ENCODE peak calls at places on chromosomes 5 and 9, in seven cellular contexts. Y, L, K, I, U, G and S are unnamed samples.

GRCh38 chr9:13076616-13077015 is 202.9 kb downstream of the MPDZ start:
- DNase-seq in Y (no peak), L (no peak), K (no peak), I (no peak), U (no peak), G (no peak), S (no peak)

GRCh38 chr9:21830589-21830988 is 28.2 kb downstream of the MTAP start:
- DNase-seq in Y (no peak), L (no peak), K (no peak), I (no peak), U (no peak), G (no peak), S (no peak)

GRCh38 chr5:170110403-170111087 is 4.8 kb downstream of the FOXI1 start:
- DNase-seq in Y (no peak), L (no peak), K (no peak), I (no peak), U (no peak), G (no peak), S (no peak)

GRCh38 chr5:170639221-170639925 is 135.6 kb downstream of the KCNIP1 start:
- DNase-seq in Y (no peak), L (no peak), K (no peak), I (no peak), U (no peak), G (no peak), S (no peak)

GRCh38 chr9:20771721-20772120 is 87.7 kb downstream of the FOCAD start:
- DNase-seq in Y (no peak), L (no peak), K (no peak), I (no peak), U (no peak), G (no peak), S (no peak)

GRCh38 chr5:16061163-16061562 is 118.4 kb downstream of the MARCHF11 start:
- DNase-seq in Y (no peak), L (no peak), K (no peak), I (no peak), U (no peak), G (no peak), S (no peak)

GRCh38 chr9:89754223-89754622 is 149.4 kb downstream of the GADD45G start:
- DNase-seq in Y (no peak), L (no peak), K (no peak), I (no peak), U (no peak), G (no peak), S (no peak)

GRCh38 chr5:23234153-23234729 is 273.2 kb upstream of the PRDM9 start:
- DNase-seq in Y (no peak), L (no peak), K (no peak), I (no peak), U (no peak), G (no peak), S (no peak)

GRCh38 chr5:17186271-17186670 is 31.2 kb upstream of the BASP1 start:
- DNase-seq in Y (no peak), L (no peak), K (no peak), I (no peak), U (no peak), G (no peak), S (no peak)

GRCh38 chr5:131814990-131815389 is 18.2 kb upstream of the FNIP1 start:
- DNase-seq in Y (no peak), L (no peak), K (no peak), I (no peak), U (no peak), G (no peak), S (no peak)

GRCh38 chr9:26754494-26755188 is 138.0 kb downstream of the CAAP1 start:
- DNase-seq in Y (no peak), L (no peak), K (no peak), I (no peak), U (no peak), G (no peak), S (no peak)

GRCh38 chr9:83034587-83034986 is 28.4 kb downstream of the RASEF start:
- DNase-seq in Y (no peak), L (no peak), K (no peak), I (no peak), U (no peak), G (no peak), S (no peak)

GRCh38 chr5:56561-57290 is 35.2 kb upstream of the PLEKHG4B start:
- DNase-seq in Y (no peak), L (no peak), K (no peak), I (no peak), U (no peak), G (no peak), S (no peak)

GRCh38 chr9:134388289-134388808 is 62.1 kb downstream of the RXRA start:
- DNase-seq in Y (no peak), L (no peak), K (no peak), I (no peak), U (no peak), G (no peak), S (no peak)

GRCh38 chr5:157744055-157745011 is 821 bp downstream of the LSM11 start:
- DNase-seq in Y (peak; percentile 82), L (no peak), K (no peak), I (peak; percentile 39), U (peak; percentile 56), G (no peak), S (no peak)

GRCh38 chr5:111685969-111686368 is 71.0 kb downstream of the NREP start:
- DNase-seq in Y (no peak), L (no peak), K (no peak), I (no peak), U (no peak), G (no peak), S (peak; percentile 76)

GRCh38 chr9:81665514-81665838 is 23.9 kb downstream of the TLE1 start:
- DNase-seq in Y (no peak), L (no peak), K (no peak), I (no peak), U (no peak), G (no peak), S (no peak)

GRCh38 chr5:107808671-107809137 is 138.0 kb upstream of the EFNA5 start:
- DNase-seq in Y (no peak), L (no peak), K (no peak), I (no peak), U (no peak), G (peak; percentile 44), S (no peak)

GRCh38 chr5:56601641-56602071 is 213.7 kb upstream of the MAP3K1 start:
- DNase-seq in Y (no peak), L (no peak), K (no peak), I (no peak), U (no peak), G (no peak), S (no peak)

GRCh38 chr5:176151286-176151685 is 86.9 kb upstream of the SIMC1 start:
- DNase-seq in Y (no peak), L (no peak), K (no peak), I (no peak), U (no peak), G (no peak), S (no peak)

GRCh38 chr5:95530441-95530840 is 24.3 kb downstream of the SKIC3 start:
- DNase-seq in Y (no peak), L (no peak), K (no peak), I (no peak), U (no peak), G (no peak), S (no peak)

GRCh38 chr9:1002678-1003077 is 26.2 kb downstream of the DMRT3 start:
- DNase-seq in Y (no peak), L (no peak), K (no peak), I (no peak), U (no peak), G (no peak), S (no peak)

GRCh38 chr5:84218546-84218945 is 166.1 kb downstream of the EDIL3 start:
- DNase-seq in Y (no peak), L (no peak), K (no peak), I (no peak), U (no peak), G (no peak), S (no peak)